ENCODE peak calls at places on chromosomes 11 and 22, in six cellular contexts. Y is neural progenitor cell; H is Karpas-422; T is mesendoderm; F is CD8-positive, alpha-beta memory T cell; L is HCT116. M is an unnamed sample. For H3K36me3 and H3K27me3, the result is how much of the 10 kb centered on the place peaks cover.

GRCh38 chr11:110349109-110349996 is 52.9 kb upstream of the RDX start:
- DNase-seq in L (no peak), F (no peak), H (no peak), T (no peak), Y (peak), M (no peak)

GRCh38 chr11:19727246-19727645 is 14.6 kb downstream of the NAV2 start:
- DNase-seq in Y (no peak), F (no peak), L (no peak), H (no peak), T (no peak), M (no peak)

GRCh38 chr11:131328843-131329242 is 41.6 kb upstream of the NTM start:
- DNase-seq in Y (no peak), H (no peak), F (no peak), T (no peak), L (no peak), M (no peak)

GRCh38 chr11:58616594-58616993 is 5.9 kb upstream of the CNTF start:
- DNase-seq in F (no peak), H (no peak), Y (no peak), L (no peak), T (no peak), M (peak)

GRCh38 chr11:8013833-8014232 is 26.7 kb downstream of the EIF3F start:
- DNase-seq in F (no peak), T (peak), L (no peak), Y (no peak), H (no peak), M (no peak)

GRCh38 chr22:22210375-22210774 is 34.2 kb upstream of the VPREB1 start:
- DNase-seq in H (no peak), Y (no peak), L (peak), F (peak), T (no peak), M (peak)

GRCh38 chr22:24285245-24285644 is 14.6 kb downstream of the SPECC1L start:
- DNase-seq in F (no peak), L (peak), Y (no peak), H (peak), T (no peak), M (no peak)

GRCh38 chr22:50696799-50697561 is 24.4 kb downstream of the SHANK3 start:
- DNase-seq in T (peak), H (no peak), Y (peak), L (no peak), F (no peak), M (no peak)

GRCh38 chr11:79076526-79077115 is 364.2 kb downstream of the TENM4 start:
- DNase-seq in T (peak), H (peak), Y (peak), L (peak), F (no peak), M (peak)

GRCh38 chr11:37110383-37110782 is 512.3 kb upstream of the RAG2 start:
- DNase-seq in H (no peak), L (no peak), F (no peak), Y (no peak), T (peak), M (peak)

GRCh38 chr11:101470881-101471535 is 112.8 kb downstream of the TRPC6 start:
- DNase-seq in H (no peak), Y (no peak), T (no peak), L (no peak), F (no peak), M (peak)

GRCh38 chr22:25405854-25406509 is 158.5 kb upstream of the GRK3 start:
- DNase-seq in F (no peak), L (no peak), T (no peak), H (no peak), Y (no peak), M (no peak)

GRCh38 chr22:25407226-25407858 is 157.1 kb upstream of the GRK3 start:
- DNase-seq in F (no peak), Y (no peak), H (no peak), L (no peak), T (no peak), M (no peak)

GRCh38 chr22:25409240-25409639 is 155.2 kb upstream of the GRK3 start:
- DNase-seq in T (no peak), L (no peak), F (no peak), H (no peak), Y (no peak), M (no peak)

GRCh38 chr22:25406510-25407210 is 157.8 kb upstream of the GRK3 start:
- DNase-seq in T (no peak), L (no peak), H (no peak), Y (peak), F (no peak), M (no peak)

GRCh38 chr22:25407859-25408229 is 156.6 kb upstream of the GRK3 start:
- DNase-seq in Y (no peak), H (no peak), T (no peak), L (no peak), F (no peak), M (no peak)
- H3K36me3 ChIP-seq in Y (under half), H (under half), T (under half), L (under half), F (under half), M (under half)

GRCh38 chr22:36701941-36702640 is 1.5 kb downstream of the CACNG2 start:
- DNase-seq in F (no peak), Y (no peak), L (no peak), H (no peak), T (no peak), M (no peak)

GRCh38 chr22:36702832-36703210 is 731 bp downstream of the CACNG2 start:
- DNase-seq in H (no peak), F (no peak), L (no peak), Y (no peak), T (peak), M (no peak)

DNA sequence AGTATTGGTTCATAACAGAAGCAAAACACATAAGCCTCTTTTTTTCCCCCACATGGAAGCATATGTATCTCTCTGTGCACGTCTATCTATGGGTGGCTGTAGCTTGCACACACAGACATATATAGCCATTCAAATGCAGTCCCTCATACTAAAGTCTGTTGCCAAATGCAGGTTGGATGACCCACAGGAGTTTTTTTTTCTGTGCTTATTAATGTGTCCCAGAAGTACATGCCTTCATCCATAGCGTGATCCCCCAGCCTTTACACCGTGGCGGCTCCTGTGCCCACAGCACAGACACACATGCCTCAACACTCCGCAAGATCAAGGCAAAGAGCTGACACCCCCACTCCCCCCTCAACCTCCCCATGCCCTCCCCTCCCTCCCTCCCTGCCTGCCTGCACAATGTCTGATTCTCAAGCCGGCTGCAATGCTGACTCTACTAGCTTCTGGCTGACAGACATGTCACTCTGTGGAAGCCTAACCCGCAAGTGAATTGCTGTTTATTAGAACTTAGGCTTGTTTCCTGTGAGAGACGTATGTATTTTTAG is 2.3 kb downstream of the CACNG2 start:
- DNase-seq in T (no peak), F (no peak), H (no peak), L (no peak), Y (no peak), M (no peak)
- H3K27me3 ChIP-seq in T (under half), F (under half), H (under half), L (half or more), Y (half or more), M (under half)

GRCh38 chr22:19039796-19040580 is 82.2 kb downstream of the DGCR2 start:
- DNase-seq in H (no peak), F (no peak), T (no peak), L (no peak), Y (no peak), M (no peak)

GRCh38 chr22:19038164-19038546 is 84.1 kb downstream of the DGCR2 start:
- DNase-seq in T (no peak), L (no peak), F (no peak), Y (no peak), H (no peak), M (no peak)

GRCh38 chr22:19039448-19039780 is 82.8 kb downstream of the DGCR2 start:
- DNase-seq in F (no peak), H (no peak), L (no peak), T (no peak), Y (no peak), M (no peak)

GRCh38 chr22:19037282-19038163 is 84.7 kb downstream of the DGCR2 start:
- DNase-seq in F (no peak), T (no peak), L (no peak), Y (no peak), H (no peak), M (no peak)

DNA sequence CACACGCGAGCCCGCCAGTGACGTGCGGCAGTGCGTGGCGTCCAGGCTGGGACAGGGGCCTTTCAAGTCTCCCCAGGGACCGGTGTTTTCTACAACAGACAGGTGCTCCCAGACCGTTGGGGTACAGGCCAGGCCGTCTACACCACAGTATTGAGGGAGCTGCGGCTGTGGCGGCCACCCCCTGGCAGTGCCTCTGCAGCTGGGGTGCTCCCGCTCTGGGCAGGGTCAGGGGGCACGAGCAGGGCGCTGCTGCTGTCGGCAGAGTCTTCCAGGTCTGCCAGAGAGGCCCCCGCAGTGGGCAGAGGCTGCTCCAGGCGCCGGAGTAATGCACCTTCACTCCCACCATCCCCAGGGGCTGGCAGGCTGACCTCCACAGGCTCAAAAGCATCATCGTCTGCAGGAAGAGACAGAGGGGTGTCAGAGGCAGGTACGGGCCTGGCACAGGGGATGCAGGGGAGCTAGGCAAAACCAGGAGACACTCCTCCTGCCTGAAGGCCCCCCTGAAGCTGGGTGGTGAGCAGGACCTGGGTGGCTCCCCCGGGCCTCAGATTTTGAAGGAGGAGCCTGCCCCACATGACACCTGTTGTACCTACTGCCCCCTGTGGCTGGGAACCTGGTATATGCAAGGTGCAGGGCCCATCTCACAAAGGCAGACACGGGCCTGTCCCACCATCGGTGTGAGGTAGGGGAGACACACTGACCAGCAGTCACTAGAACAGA is 83.3 kb downstream of the DGCR2 start:
- DNase-seq in T (no peak), F (no peak), Y (no peak), H (peak), L (no peak), M (no peak)
- H3K36me3 ChIP-seq in T (under half), F (under half), Y (under half), H (under half), L (under half), M (under half)

GRCh38 chr11:129314381-129314780 is 61.3 kb upstream of the BARX2 start:
- DNase-seq in T (no peak), H (no peak), F (no peak), L (no peak), Y (no peak), M (no peak)

GRCh38 chr11:129315781-129316579 is 59.7 kb upstream of the BARX2 start:
- DNase-seq in L (peak), H (no peak), T (peak), F (no peak), Y (peak), M (peak)

GRCh38 chr11:129316781-129317180 is 58.9 kb upstream of the BARX2 start:
- DNase-seq in T (no peak), H (no peak), F (no peak), L (no peak), Y (no peak), M (no peak)

GRCh38 chr11:129312741-129313587 is 62.7 kb upstream of the BARX2 start:
- DNase-seq in F (no peak), H (no peak), T (no peak), Y (no peak), L (no peak), M (no peak)

DNA sequence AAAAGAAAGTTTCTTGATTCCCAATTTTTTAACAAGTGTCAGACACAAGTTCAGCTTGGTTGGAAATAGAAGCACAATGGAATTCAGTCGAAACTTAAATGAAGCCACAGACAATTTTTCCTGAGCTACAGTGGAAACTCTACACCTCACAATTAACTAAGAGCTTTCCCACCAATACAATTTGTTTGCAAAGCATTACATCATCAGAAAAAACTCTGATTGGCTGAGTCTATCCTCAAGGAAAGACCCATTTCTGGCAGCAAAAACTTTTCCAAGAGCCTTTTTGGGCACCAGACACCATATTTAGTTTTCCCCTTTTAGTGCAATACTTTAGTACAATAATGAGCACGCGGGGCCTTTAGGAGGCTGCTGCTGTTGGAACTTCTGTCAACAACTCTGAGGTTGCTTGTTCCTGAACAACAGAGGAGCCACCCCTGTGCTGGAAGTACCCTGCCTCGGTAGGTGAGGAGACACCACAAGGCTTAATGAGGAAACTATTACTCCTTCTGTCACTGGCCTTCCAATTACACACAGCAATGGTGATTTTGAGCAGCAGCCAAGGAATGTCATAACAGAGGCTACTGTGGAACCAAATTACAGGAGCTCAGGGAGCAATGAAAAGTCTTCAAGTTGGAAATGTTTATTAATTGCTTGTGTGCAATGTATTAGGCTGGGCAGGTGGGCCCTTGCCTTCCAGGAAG is 61.9 kb upstream of the BARX2 start:
- DNase-seq in T (no peak), H (no peak), F (no peak), Y (no peak), L (no peak), M (no peak)
- H3K27me3 ChIP-seq in T (under half), H (under half), F (under half), Y (under half), L (under half), M (under half)